ENCODE peak calls at places on chromosomes 13 and 19, in nine cellular contexts. U is neural crest cell; H is choroid plexus epithelial cell; C is CD8-positive, alpha-beta T cell; Y is heart left ventricle; Q is AG09319; R is spleen; B is stomach; A is omental fat pad. S is an unnamed sample.

GRCh38 chr19:6204212-6204611 is 68.7 kb downstream of the ACSBG2 start:
- DNase-seq in U (no peak), H (peak), C (no peak), Y (no peak), Q (no peak), R (no peak), B (no peak), A (no peak), S (peak)

GRCh38 chr13:27379694-27380596 is 44.5 kb upstream of the GTF3A start:
- DNase-seq in U (peak), H (peak), C (peak), Y (no peak), Q (no peak), R (no peak), B (peak), A (no peak), S (peak)

GRCh38 chr13:30806784-30807183 is 71.4 kb downstream of the ALOX5AP start:
- DNase-seq in U (no peak), H (peak), C (no peak), Y (no peak), Q (peak), R (no peak), B (no peak), A (no peak), S (peak)

GRCh38 chr13:98482476-98483444 is 94.1 kb downstream of the STK24 start:
- DNase-seq in U (no peak), H (peak), C (no peak), Y (peak), Q (peak), R (no peak), B (peak), A (no peak), S (peak)

GRCh38 chr19:55228015-55228391 is 560 bp downstream of the TMEM86B start:
- DNase-seq in U (no peak), H (no peak), C (no peak), Y (no peak), Q (no peak), R (no peak), B (no peak), A (no peak), S (no peak)

GRCh38 chr19:39864118-39864517 is 17.9 kb upstream of the FBL start:
- DNase-seq in U (no peak), H (peak), C (no peak), Y (no peak), Q (no peak), R (no peak), B (no peak), A (no peak), S (peak)

GRCh38 chr19:19750842-19751790 is 18.2 kb upstream of the ZNF14 start:
- DNase-seq in U (no peak), H (no peak), C (no peak), Y (no peak), Q (no peak), R (no peak), B (no peak), A (no peak), S (no peak)

GRCh38 chr13:105908581-105908980 is 626.9 kb downstream of the EFNB2 start:
- DNase-seq in U (no peak), H (no peak), C (no peak), Y (no peak), Q (no peak), R (no peak), B (no peak), A (no peak), S (no peak)

GRCh38 chr13:88601949-88602348 is 930.8 kb downstream of the SLITRK5 start:
- DNase-seq in U (no peak), H (no peak), C (no peak), Y (no peak), Q (no peak), R (no peak), B (no peak), A (no peak), S (no peak)

GRCh38 chr19:15120135-15121026 is 13.2 kb downstream of the SYDE1 start:
- DNase-seq in U (no peak), H (no peak), C (no peak), Y (no peak), Q (no peak), R (no peak), B (no peak), A (no peak), S (no peak)

GRCh38 chr19:13154241-13154778 is 4.1 kb downstream of the IER2 start:
- DNase-seq in U (peak), H (peak), C (peak), Y (peak), Q (peak), R (peak), B (peak), A (peak), S (peak)

GRCh38 chr13:41061914-41062837 is 867 bp downstream of the WBP4 start:
- DNase-seq in U (no peak), H (peak), C (no peak), Y (no peak), Q (no peak), R (no peak), B (no peak), A (no peak), S (peak)

GRCh38 chr19:16200038-16200775 is 2.5 kb downstream of the AP1M1 start:
- DNase-seq in U (no peak), H (peak), C (no peak), Y (no peak), Q (no peak), R (no peak), B (no peak), A (no peak), S (peak)

GRCh38 chr13:24742986-24743385 is 21.0 kb upstream of the RNF17 start:
- DNase-seq in U (no peak), H (no peak), C (no peak), Y (no peak), Q (no peak), R (no peak), B (no peak), A (no peak), S (no peak)

GRCh38 chr13:79379274-79379673 is 26.8 kb downstream of the RBM26 start:
- DNase-seq in U (no peak), H (no peak), C (no peak), Y (no peak), Q (no peak), R (no peak), B (no peak), A (no peak), S (no peak)

GRCh38 chr19:4385291-4386037 is 14.9 kb downstream of the SH3GL1 start:
- DNase-seq in U (no peak), H (no peak), C (no peak), Y (peak), Q (no peak), R (no peak), B (no peak), A (no peak), S (no peak)

GRCh38 chr19:4987692-4988370 is 18.9 kb downstream of the KDM4B start:
- DNase-seq in U (no peak), H (peak), C (no peak), Y (no peak), Q (no peak), R (no peak), B (no peak), A (no peak), S (peak)

GRCh38 chr13:98535501-98536357 is 41.2 kb downstream of the STK24 start:
- DNase-seq in U (no peak), H (peak), C (no peak), Y (no peak), Q (no peak), R (no peak), B (no peak), A (no peak), S (peak)

GRCh38 chr19:10782795-10783194 is 53.2 kb downstream of the TMED1 start:
- DNase-seq in U (no peak), H (no peak), C (no peak), Y (peak), Q (no peak), R (peak), B (no peak), A (no peak), S (no peak)

GRCh38 chr13:19685034-19685433 is 51.6 kb downstream of the MPHOSPH8 start:
- DNase-seq in U (no peak), H (no peak), C (no peak), Y (no peak), Q (no peak), R (no peak), B (peak), A (no peak), S (no peak)

GRCh38 chr13:75788494-75788991 is 152.4 kb downstream of the LMO7 start:
- DNase-seq in U (no peak), H (peak), C (no peak), Y (no peak), Q (peak), R (no peak), B (peak), A (no peak), S (peak)

GRCh38 chr19:45782820-45783785 is 813 bp upstream of the DMPK start:
- DNase-seq in U (no peak), H (peak), C (no peak), Y (peak), Q (no peak), R (no peak), B (no peak), A (no peak), S (peak)

GRCh38 chr13:60591348-60591747 is 194.3 kb downstream of the TDRD3 start:
- DNase-seq in U (no peak), H (peak), C (no peak), Y (no peak), Q (peak), R (no peak), B (no peak), A (no peak), S (peak)

GRCh38 chr13:44692173-44692713 is 116.1 kb upstream of the TSC22D1 start:
- DNase-seq in U (no peak), H (peak), C (no peak), Y (no peak), Q (no peak), R (no peak), B (no peak), A (no peak), S (peak)

GRCh38 chr19:16509141-16510061 is 13.2 kb downstream of the C19orf44 start:
- DNase-seq in U (no peak), H (no peak), C (no peak), Y (no peak), Q (no peak), R (no peak), B (no peak), A (no peak), S (peak)

GRCh38 chr13:87953381-87953780 is 282.2 kb downstream of the SLITRK5 start:
- DNase-seq in U (no peak), H (no peak), C (no peak), Y (no peak), Q (no peak), R (no peak), B (no peak), A (no peak), S (no peak)

GRCh38 chr19:13150187-13150918 is at the start of the genes IER2 and STX10:
- DNase-seq in U (peak), H (peak), C (peak), Y (peak), Q (peak), R (peak), B (peak), A (peak), S (peak)

GRCh38 chr19:35313614-35314013 is 15.4 kb upstream of the CD22 start:
- DNase-seq in U (no peak), H (no peak), C (no peak), Y (peak), Q (no peak), R (no peak), B (no peak), A (no peak), S (no peak)

GRCh38 chr19:58561373-58562125 is 3.1 kb upstream of the UBE2M start:
- DNase-seq in U (no peak), H (no peak), C (peak), Y (no peak), Q (no peak), R (peak), B (no peak), A (no peak), S (no peak)

GRCh38 chr13:71137106-71137505 is 729.9 kb downstream of the DACH1 start:
- DNase-seq in U (no peak), H (no peak), C (no peak), Y (no peak), Q (no peak), R (no peak), B (no peak), A (no peak), S (no peak)

GRCh38 chr19:18672606-18673337 is 10.7 kb upstream of the CRTC1 start:
- DNase-seq in U (no peak), H (peak), C (no peak), Y (no peak), Q (no peak), R (no peak), B (peak), A (no peak), S (peak)

GRCh38 chr19:31946491-31946890 is 398.9 kb upstream of the ZNF507 start:
- DNase-seq in U (no peak), H (no peak), C (no peak), Y (no peak), Q (no peak), R (no peak), B (no peak), A (no peak), S (no peak)

DNA sequence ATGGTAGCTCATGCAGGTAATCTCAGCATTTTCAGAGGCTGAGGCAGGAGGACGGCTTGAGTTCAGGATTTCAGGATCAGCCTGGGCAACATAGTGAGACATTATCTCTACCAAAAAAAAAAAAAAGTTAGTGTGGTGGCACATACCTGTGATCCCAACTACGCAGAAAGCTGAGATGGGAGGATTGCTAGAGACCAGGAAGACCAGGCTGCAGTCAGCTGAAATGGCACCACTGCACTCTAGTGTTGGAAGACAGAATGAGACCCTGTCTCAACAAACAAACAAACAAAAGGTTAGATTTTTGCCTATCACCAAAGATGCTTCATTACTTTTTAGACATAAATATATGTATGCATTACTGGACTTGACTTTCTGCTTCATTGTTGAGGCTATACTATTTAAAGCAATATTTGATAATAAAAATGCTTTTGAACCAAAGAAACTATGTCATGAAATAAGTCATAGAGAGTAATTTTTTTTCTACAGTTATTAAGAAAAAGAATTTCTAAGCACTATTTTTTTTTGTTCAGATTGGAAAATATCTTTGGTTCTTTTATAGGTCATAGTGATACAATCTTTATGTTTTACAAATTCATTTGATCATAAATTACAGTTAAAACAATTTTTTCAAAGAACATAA is 1180.1 kb upstream of the ATXN8OS start:
- DNase-seq in U (peak), H (peak), C (no peak), Y (no peak), Q (no peak), R (no peak), B (no peak), A (no peak), S (peak)
- TF ChIP-seq CTCF in U (peak), H (peak), C (no peak), Y (peak), Q (no peak), R (no peak), B (no peak), A (no peak), S (peak)

DNA sequence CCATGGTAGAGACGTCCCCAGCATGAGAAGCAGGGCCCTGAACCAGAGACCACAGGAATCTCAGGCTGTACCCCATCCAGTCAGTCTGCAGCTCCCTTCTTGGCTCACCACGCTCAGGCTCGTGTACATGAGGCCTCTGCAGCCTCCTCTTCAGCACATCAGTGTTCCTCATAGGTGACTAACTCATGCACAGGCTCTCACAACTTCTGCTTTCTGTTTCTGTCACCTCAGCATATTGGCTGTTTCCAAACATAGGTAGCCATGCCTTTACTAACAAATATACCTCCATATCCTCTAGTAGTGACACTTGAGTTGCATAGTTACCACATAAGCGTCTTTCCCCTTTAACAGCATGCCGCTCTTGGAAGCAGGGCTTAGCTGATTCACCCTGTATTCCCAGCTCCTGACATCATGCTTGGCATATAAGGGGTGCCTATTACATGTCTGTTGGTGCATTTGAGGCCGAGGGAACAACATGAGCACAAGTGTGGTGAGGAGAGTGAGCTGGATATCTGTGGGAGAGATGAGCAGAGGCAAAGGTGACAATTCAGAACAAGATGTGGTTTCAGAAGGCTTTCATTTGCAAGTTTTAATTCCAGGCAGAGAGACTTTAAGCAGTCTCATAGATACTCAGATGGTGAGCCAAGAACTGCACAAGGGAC is 16.7 kb downstream of the ZNF473 start:
- DNase-seq in U (no peak), H (no peak), C (no peak), Y (no peak), Q (no peak), R (no peak), B (no peak), A (no peak), S (no peak)
- TF ChIP-seq CTCF in U (no peak), H (no peak), C (no peak), Y (no peak), Q (no peak), R (no peak), B (no peak), A (no peak), S (no peak)

DNA sequence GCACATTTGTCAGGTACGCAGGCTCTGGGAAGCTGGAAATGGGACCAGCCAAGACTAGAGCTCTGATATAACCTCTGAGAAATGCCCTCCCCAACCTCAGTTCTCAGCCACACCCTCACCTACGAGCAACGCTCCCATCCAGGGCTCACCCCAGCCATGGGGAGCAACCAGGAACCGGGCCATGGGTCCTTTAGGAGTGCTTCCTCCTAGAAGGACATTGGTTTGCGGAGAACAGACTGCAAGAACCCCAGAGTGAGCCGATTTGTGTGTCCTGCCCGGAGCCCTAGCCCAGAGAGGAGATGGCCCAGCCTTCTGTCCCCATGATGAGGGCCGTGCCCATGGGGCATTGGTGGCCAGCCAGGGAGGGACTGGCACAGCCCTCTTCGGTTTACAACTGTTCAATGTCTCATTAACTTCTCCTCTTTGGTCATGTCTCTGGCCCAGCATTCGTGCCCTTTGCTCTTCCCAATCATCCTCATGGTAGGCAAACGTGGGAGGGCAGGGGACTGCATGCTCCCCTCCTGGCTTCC is 32.9 kb upstream of the IGSF23 start:
- DNase-seq in U (no peak), H (no peak), C (no peak), Y (no peak), Q (no peak), R (no peak), B (no peak), A (no peak), S (no peak)
- TF ChIP-seq CTCF in U (no peak), H (no peak), C (no peak), Y (no peak), Q (no peak), R (no peak), B (no peak), A (no peak), S (no peak)

DNA sequence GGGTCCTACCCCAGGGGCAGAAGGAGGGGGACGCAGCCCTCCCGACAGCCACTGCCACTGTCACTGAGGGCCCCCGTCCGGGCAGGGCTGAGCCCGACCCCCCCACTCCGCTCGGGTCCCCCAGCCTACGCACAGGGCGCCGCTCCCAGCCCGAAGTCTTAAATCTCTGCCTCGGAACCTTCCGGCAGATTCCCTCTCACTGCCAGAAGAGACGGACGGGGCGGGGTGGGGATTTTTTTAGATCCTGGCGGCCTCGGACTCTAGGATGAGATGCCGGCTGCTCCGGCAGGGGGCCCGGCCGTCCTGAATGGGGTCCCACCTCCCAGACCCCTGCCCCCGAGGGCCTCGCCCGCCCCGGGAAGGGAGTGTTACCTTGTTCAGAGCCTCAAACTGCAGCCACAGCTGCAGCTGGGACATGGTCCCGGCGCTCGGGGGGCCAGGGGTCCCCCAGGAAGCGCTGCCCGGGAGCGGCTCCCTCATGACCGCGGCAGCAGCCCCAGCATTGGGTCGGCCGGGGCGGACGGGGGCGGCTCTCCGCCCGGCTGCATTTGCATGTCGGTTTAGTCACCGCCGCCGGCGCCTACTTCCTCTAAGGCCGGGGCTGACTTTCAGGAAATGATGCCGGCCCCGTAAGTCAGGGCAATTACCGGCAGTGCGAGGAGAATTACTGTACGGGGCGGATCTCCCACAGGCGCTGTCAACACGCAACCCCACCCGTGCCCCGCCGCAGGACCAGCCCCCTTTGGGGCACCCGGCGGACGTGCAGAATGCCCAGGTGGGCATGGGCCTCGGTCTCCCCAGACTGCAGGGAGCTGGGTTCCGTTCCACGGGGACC is 28.1 kb downstream of the GPX4 start:
- DNase-seq in U (peak), H (peak), C (peak), Y (peak), Q (peak), R (peak), B (peak), A (peak), S (peak)
- TF ChIP-seq CTCF in U (no peak), H (peak), C (no peak), Y (no peak), Q (no peak), R (no peak), B (no peak), A (no peak), S (no peak)

GRCh38 chr19:29668746-29669609 is 3.7 kb downstream of the PLEKHF1 start:
- DNase-seq in U (no peak), H (no peak), C (peak), Y (peak), Q (no peak), R (peak), B (no peak), A (no peak), S (no peak)
- TF ChIP-seq CTCF in U (no peak), H (peak), C (no peak), Y (peak), Q (peak), R (no peak), B (no peak), A (no peak), S (no peak)

GRCh38 chr19:23855676-23856075 is 59.0 kb upstream of the ZNF726 start:
- DNase-seq in U (no peak), H (no peak), C (no peak), Y (no peak), Q (no peak), R (no peak), B (no peak), A (no peak), S (no peak)
- TF ChIP-seq CTCF in U (no peak), H (peak), C (no peak), Y (no peak), Q (no peak), R (no peak), B (no peak), A (no peak), S (no peak)

GRCh38 chr13:95156208-95156607 is 145.0 kb downstream of the ABCC4 start:
- DNase-seq in U (no peak), H (peak), C (no peak), Y (no peak), Q (no peak), R (no peak), B (no peak), A (no peak), S (peak)
- TF ChIP-seq CTCF in U (peak), H (peak), C (no peak), Y (peak), Q (peak), R (no peak), B (no peak), A (no peak), S (peak)

S was measured in fibroblast of mammary gland.